ENCODE peak calls at places on chromosomes 5 and 9, in nine cellular contexts. S is lung; H is retinal pigment epithelial cell; U is heart left ventricle; A is PC-3; W is cardiac fibroblast; L is GM06990; I is CD8-positive, alpha-beta T cell; B is H1. F is an unnamed sample.

GRCh38 chr5:69217732-69218568 is 16.7 kb upstream of the CDK7 start:
- DNase-seq in S (peak), H (peak), U (peak), A (peak), W (peak), L (peak), I (peak), B (peak), F (peak)

GRCh38 chr9:99845063-99845462 is 23.4 kb downstream of the NR4A3 start:
- DNase-seq in S (no peak), H (no peak), U (no peak), A (no peak), W (no peak), L (no peak), I (no peak), B (no peak), F (no peak)

GRCh38 chr9:114291064-114291474 is 31.8 kb upstream of the ORM1 start:
- DNase-seq in S (peak), H (no peak), U (peak), A (peak), W (peak), L (peak), I (peak), B (peak), F (no peak)

GRCh38 chr5:66829826-66830225 is 233.6 kb downstream of the MAST4 start:
- DNase-seq in S (no peak), H (peak), U (no peak), A (peak), W (peak), L (no peak), I (no peak), B (no peak), F (no peak)

GRCh38 chr9:137813167-137813566 is 64.4 kb upstream of the CACNA1B start:
- DNase-seq in S (no peak), H (no peak), U (no peak), A (no peak), W (no peak), L (no peak), I (no peak), B (no peak), F (no peak)

GRCh38 chr5:143205386-143205785 is 198.1 kb downstream of the NR3C1 start:
- DNase-seq in S (no peak), H (peak), U (no peak), A (peak), W (peak), L (no peak), I (no peak), B (no peak), F (peak)

GRCh38 chr9:105296889-105297288 is 52.4 kb downstream of the SLC44A1 start:
- DNase-seq in S (no peak), H (peak), U (no peak), A (peak), W (peak), L (no peak), I (no peak), B (no peak), F (peak)

GRCh38 chr5:53987091-53987490 is 323.3 kb downstream of the ARL15 start:
- DNase-seq in S (no peak), H (no peak), U (no peak), A (no peak), W (no peak), L (no peak), I (no peak), B (no peak), F (no peak)

GRCh38 chr5:174300941-174301761 is 255.6 kb downstream of the NSG2 start:
- DNase-seq in S (no peak), H (no peak), U (peak), A (no peak), W (no peak), L (no peak), I (no peak), B (no peak), F (no peak)

GRCh38 chr9:124110307-124110915 is 98.8 kb downstream of the LHX2 start:
- DNase-seq in S (peak), H (peak), U (peak), A (peak), W (peak), L (no peak), I (peak), B (no peak), F (peak)

GRCh38 chr5:33788922-33789321 is 102.9 kb downstream of the ADAMTS12 start:
- DNase-seq in S (no peak), H (peak), U (no peak), A (peak), W (peak), L (no peak), I (no peak), B (no peak), F (peak)

GRCh38 chr9:101325053-101325452 is 59.8 kb downstream of the BAAT start:
- DNase-seq in S (no peak), H (no peak), U (no peak), A (no peak), W (no peak), L (no peak), I (no peak), B (no peak), F (no peak)

GRCh38 chr5:55533806-55534435 is 843 bp downstream of the PLPP1 start:
- DNase-seq in S (peak), H (peak), U (no peak), A (peak), W (peak), L (no peak), I (no peak), B (no peak), F (peak)

GRCh38 chr9:134034215-134035040 is 9.1 kb downstream of the BRD3OS start:
- DNase-seq in S (no peak), H (no peak), U (no peak), A (no peak), W (no peak), L (no peak), I (no peak), B (no peak), F (no peak)

GRCh38 chr9:99948896-99949295 is 42.4 kb downstream of the STX17 start:
- DNase-seq in S (no peak), H (no peak), U (no peak), A (peak), W (peak), L (no peak), I (no peak), B (no peak), F (no peak)

GRCh38 chr5:59357421-59357977 is 536.0 kb downstream of the PDE4D start:
- DNase-seq in S (peak), H (peak), U (peak), A (no peak), W (peak), L (no peak), I (no peak), B (no peak), F (no peak)

GRCh38 chr5:173793677-173794570 is 94.2 kb upstream of the CPEB4 start:
- DNase-seq in S (no peak), H (no peak), U (no peak), A (peak), W (no peak), L (no peak), I (no peak), B (no peak), F (no peak)

GRCh38 chr9:94085062-94085639 is 887 bp downstream of the PTPDC1 start:
- DNase-seq in S (no peak), H (no peak), U (no peak), A (peak), W (peak), L (no peak), I (no peak), B (peak), F (peak)

GRCh38 chr5:77846422-77847128 is 70.4 kb upstream of the TBCA start:
- DNase-seq in S (no peak), H (no peak), U (no peak), A (no peak), W (no peak), L (no peak), I (no peak), B (no peak), F (no peak)

GRCh38 chr9:90881648-90882047 is 80.0 kb downstream of the SYK start:
- DNase-seq in S (no peak), H (no peak), U (no peak), A (no peak), W (no peak), L (peak), I (no peak), B (no peak), F (no peak)

GRCh38 chr5:137115152-137115551 is 384.0 kb downstream of the SPOCK1 start:
- DNase-seq in S (no peak), H (no peak), U (no peak), A (peak), W (no peak), L (peak), I (no peak), B (no peak), F (no peak)

GRCh38 chr9:33988219-33988890 is 60.3 kb downstream of the UBAP2 start:
- DNase-seq in S (no peak), H (no peak), U (no peak), A (peak), W (no peak), L (peak), I (no peak), B (no peak), F (no peak)

GRCh38 chr5:54305737-54306136 is 4.6 kb downstream of the ARL15 start:
- DNase-seq in S (no peak), H (no peak), U (no peak), A (no peak), W (no peak), L (no peak), I (no peak), B (no peak), F (no peak)

GRCh38 chr5:115098041-115098702 is 71.5 kb downstream of the TRIM36 start:
- DNase-seq in S (peak), H (peak), U (no peak), A (peak), W (peak), L (peak), I (no peak), B (no peak), F (peak)

GRCh38 chr9:20495133-20495532 is 127.2 kb downstream of the MLLT3 start:
- DNase-seq in S (no peak), H (no peak), U (no peak), A (no peak), W (no peak), L (no peak), I (no peak), B (no peak), F (no peak)

GRCh38 chr9:14270358-14271077 is 43.4 kb downstream of the NFIB start:
- DNase-seq in S (no peak), H (no peak), U (no peak), A (no peak), W (peak), L (no peak), I (no peak), B (no peak), F (peak)

GRCh38 chr5:99000878-99001277 is 72.1 kb upstream of the CHD1 start:
- DNase-seq in S (no peak), H (no peak), U (no peak), A (peak), W (peak), L (no peak), I (no peak), B (no peak), F (peak)

DNA sequence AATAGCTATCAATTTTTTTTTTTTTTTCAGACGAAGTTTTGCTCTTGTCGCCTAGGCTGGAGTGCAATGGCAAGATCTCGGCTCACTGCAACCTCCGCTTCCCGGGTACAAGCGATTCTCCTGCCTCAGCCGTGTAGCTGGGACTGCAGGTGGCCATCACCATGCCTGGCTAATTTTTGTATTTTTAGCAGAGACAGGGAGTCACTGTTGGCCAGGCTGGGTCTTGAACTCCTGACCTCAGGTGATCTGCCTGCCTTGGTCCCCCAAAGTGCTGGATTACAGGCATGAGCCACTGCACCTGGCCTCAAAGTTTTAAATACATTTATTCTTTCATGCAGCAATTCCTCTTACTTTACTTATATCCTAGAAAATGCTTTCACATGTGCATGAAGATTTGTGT is 17.6 kb downstream of the TRIM14 start:
- DNase-seq in S (no peak), H (no peak), U (no peak), A (no peak), W (no peak), L (peak), I (no peak), B (no peak), F (no peak)
- H3K4me3 ChIP-seq in S (no peak), H (no peak), U (no peak), A (no peak), W (no peak), L (peak), I (no peak), B (no peak), F (no peak)

DNA sequence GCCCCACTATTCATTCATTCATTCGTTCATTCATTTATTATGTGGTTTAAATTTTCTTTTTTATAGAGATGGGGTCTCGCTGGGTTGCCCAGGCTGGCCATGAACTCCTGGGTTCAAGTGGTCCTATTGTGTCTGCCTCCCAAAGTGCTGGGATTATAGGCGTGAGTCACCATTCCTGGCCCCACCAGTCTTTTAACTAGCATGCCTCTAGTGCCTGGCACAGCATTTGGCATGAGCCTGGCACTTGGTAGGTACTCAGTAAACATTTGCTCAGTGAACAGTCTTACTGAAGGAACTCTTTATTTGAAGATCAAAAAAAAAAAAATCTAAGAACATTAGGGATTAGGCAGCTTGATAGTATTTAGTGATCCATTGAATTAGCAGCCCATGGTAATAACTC is 98.1 kb downstream of the KDM4C start:
- DNase-seq in S (peak), H (peak), U (no peak), A (peak), W (no peak), L (no peak), I (no peak), B (no peak), F (no peak)
- H3K4me3 ChIP-seq in S (no peak), H (no peak), U (no peak), A (no peak), W (no peak), L (no peak), I (no peak), B (no peak), F (no peak)

GRCh38 chr9:109286571-109286977 is 34.3 kb downstream of the EPB41L4B start:
- DNase-seq in S (peak), H (no peak), U (no peak), A (peak), W (peak), L (no peak), I (no peak), B (no peak), F (peak)
- H3K4me3 ChIP-seq in S (no peak), H (no peak), U (no peak), A (peak), W (no peak), L (no peak), I (no peak), B (no peak), F (no peak)

DNA sequence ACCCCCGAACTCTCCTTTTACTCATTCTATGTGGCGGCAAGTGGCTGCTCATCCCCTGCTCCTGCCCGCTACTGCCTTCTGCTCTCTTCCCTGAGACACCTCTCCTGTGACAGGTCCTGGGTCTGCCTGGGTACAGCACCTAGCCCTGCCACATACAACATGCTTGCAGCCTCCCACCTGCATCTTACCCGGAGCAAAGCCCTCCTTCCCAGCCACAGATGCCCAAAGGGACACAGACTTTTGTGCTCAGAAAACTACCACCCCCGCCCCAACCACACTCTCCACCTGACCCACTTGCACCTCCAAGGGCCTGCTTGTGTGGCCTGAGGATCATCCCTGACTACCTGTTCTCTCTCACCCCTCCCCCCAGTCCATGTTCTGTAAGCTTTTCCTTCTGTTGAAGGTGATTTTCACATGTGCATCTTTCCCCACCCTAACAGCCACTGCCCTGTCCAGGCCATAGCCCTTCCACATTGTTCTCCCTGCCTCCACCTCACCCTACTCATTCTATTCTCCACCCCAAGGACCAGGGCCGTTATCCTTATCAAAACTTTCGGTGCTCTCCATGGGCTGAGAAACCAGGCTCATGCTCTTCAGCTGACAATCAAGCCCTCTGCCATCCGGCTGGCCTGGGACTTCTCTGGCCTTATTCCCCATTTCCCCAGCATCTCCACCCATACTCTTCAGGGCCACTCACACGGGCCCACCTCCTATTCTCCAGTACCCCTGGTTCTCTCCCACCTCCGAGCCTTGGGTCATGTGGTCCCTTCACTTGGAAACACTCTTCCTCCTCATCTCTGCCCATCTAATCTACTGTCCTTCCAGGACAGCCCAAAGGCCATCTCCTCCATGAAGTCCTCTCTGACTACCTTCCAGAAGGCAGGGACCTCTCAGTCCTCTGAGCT is 46.4 kb upstream of the ALDH1B1 start:
- DNase-seq in S (no peak), H (no peak), U (no peak), A (no peak), W (no peak), L (no peak), I (no peak), B (no peak), F (no peak)
- H3K4me3 ChIP-seq in S (no peak), H (no peak), U (no peak), A (no peak), W (no peak), L (no peak), I (no peak), B (no peak), F (no peak)

GRCh38 chr5:36239370-36240293 is 2.1 kb downstream of the NADK2 start:
- DNase-seq in S (no peak), H (no peak), U (no peak), A (peak), W (no peak), L (no peak), I (no peak), B (no peak), F (no peak)
- H3K4me3 ChIP-seq in S (no peak), H (no peak), U (no peak), A (peak), W (no peak), L (no peak), I (no peak), B (no peak), F (peak)

GRCh38 chr5:38258319-38259061 is at the start of gene EGFLAM:
- DNase-seq in S (no peak), H (no peak), U (peak), A (no peak), W (peak), L (peak), I (no peak), B (peak), F (no peak)
- H3K4me3 ChIP-seq in S (peak), H (peak), U (peak), A (peak), W (peak), L (no peak), I (no peak), B (peak), F (peak)

DNA sequence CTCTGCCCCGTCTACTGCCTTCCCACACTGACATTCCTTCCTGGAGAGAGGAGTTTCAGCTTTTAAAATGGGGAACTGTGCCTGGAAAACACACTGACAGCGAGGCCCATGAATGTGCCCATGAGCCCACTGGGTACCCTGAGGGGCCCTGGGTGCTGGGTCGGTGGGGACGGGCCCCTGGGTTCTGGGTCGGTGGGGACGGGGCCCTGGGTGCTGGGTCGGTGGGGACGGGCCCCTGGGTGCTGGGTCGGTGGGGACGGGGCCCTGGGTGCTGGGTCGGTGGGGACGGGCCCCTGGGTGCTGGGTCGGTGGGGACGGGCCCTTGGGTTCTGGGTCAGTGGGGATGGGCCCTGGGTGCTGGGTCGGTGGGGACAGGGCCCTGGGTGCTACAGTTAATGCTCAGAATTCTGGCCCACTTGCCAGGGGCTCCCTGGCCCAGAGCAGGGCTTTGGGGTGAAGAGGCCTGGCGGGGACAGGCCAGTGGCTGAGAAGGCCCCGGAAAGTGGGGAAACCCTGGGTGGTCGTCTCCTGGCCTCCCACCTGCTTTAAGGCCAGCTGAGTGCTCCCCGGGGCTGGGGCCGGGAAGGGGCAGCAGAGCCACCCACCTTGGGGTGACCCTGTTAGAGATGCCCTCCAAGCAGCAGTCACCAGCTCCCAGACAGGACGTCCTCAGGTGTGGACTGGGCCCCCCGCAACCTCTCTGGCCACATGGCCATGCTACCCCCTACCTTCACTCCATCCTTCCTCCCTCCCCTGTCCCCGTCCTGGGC is 2.5 kb downstream of the GPSM1 start:
- DNase-seq in S (no peak), H (no peak), U (no peak), A (no peak), W (no peak), L (no peak), I (no peak), B (no peak), F (no peak)
- H3K4me3 ChIP-seq in S (no peak), H (peak), U (no peak), A (no peak), W (no peak), L (no peak), I (no peak), B (no peak), F (peak)